ENCODE peak calls at places on chromosomes 4 and X, in four cellular contexts. H, O, P and B are unnamed samples.

GRCh38 chrX:69138512-69138911 is 26.7 kb downstream of the PJA1 start:
- DNase-seq in H (no peak), O (no peak), P (no peak), B (no peak)

GRCh38 chr4:187617117-187617516 is 378.5 kb upstream of the ZFP42 start:
- DNase-seq in H (no peak), O (no peak), P (no peak), B (no peak)

GRCh38 chr4:100582146-100582545 is 64.3 kb upstream of the EMCN start:
- DNase-seq in H (no peak), O (peak), P (no peak), B (no peak)

GRCh38 chr4:41418444-41418843 is 119.5 kb upstream of the LIMCH1 start:
- DNase-seq in H (no peak), O (peak), P (no peak), B (no peak)

GRCh38 chr4:94451051-94451404 is 714 bp upstream of the PDLIM5 start:
- DNase-seq in H (no peak), O (no peak), P (no peak), B (no peak)

GRCh38 chr4:123995939-123996338 is 599.3 kb downstream of the SPRY1 start:
- DNase-seq in H (no peak), O (peak), P (no peak), B (no peak)

GRCh38 chr4:85228264-85228663 is 246.7 kb upstream of the ARHGAP24 start:
- DNase-seq in H (no peak), O (peak), P (no peak), B (no peak)

GRCh38 chr4:7173821-7174220 is 18.5 kb upstream of the SORCS2 start:
- DNase-seq in H (no peak), O (no peak), P (no peak), B (no peak)

GRCh38 chr4:153137677-153138630 is 66.3 kb upstream of the TRIM2 start:
- DNase-seq in H (no peak), O (no peak), P (no peak), B (no peak)

GRCh38 chrX:64188901-64189300 is 16.6 kb downstream of the AMER1 start:
- DNase-seq in H (no peak), O (no peak), P (no peak), B (no peak)

GRCh38 chrX:94492541-94492940 is 818.5 kb downstream of the FAM133A start:
- DNase-seq in H (no peak), O (no peak), P (no peak), B (no peak)

GRCh38 chr4:103075435-103075893 is 1.1 kb downstream of the SLC9B2 start:
- DNase-seq in H (no peak), O (peak), P (no peak), B (no peak)

GRCh38 chrX:78527263-78527662 is 131.9 kb downstream of the RTL3 start:
- DNase-seq in H (no peak), O (peak), P (peak), B (no peak)